ENCODE peak calls at places on chromosomes 16 and 17, in nine cellular contexts. L is colonic mucosa; G is endodermal cell; H is OCI-LY7; A is sigmoid colon; I is uterus; F is CD8-positive, alpha-beta T cell; C is vagina; P is ascending aorta. J is an unnamed sample. For H3K4me1 and H3K36me3, the result is how much of the 10 kb centered on the place peaks cover.

GRCh38 chr17:45951403-45951802 is 47.6 kb upstream of the STH start:
- DNase-seq in I (no peak), C (no peak), F (no peak), G (no peak), H (no peak), A (peak), L (no peak), P (no peak), J (no peak)

GRCh38 chr17:80347536-80347935 is 67.4 kb upstream of the ENDOV start:
- DNase-seq in I (no peak), G (no peak), L (no peak), C (no peak), H (no peak), A (no peak), P (no peak), F (no peak), J (no peak)

GRCh38 chr16:67030221-67030962 is 1.4 kb downstream of the CBFB start:
- DNase-seq in I (no peak), F (no peak), G (no peak), L (no peak), H (peak), P (peak), C (no peak), A (peak), J (peak)

GRCh38 chr17:8885968-8886674 is 18.6 kb upstream of the PIK3R6 start:
- DNase-seq in I (no peak), G (no peak), P (no peak), A (no peak), H (no peak), C (no peak), L (peak), F (no peak), J (no peak)

GRCh38 chr16:54934536-54935410 is 4.1 kb downstream of the IRX5 start:
- DNase-seq in I (no peak), P (no peak), L (no peak), F (no peak), H (no peak), A (no peak), G (peak), C (no peak), J (no peak)

GRCh38 chr17:65559802-65560627 is 1.4 kb downstream of the AXIN2 start:
- DNase-seq in I (peak), L (peak), H (peak), C (no peak), P (no peak), F (peak), G (peak), A (no peak), J (peak)

GRCh38 chr17:55458287-55458900 is 36.8 kb upstream of the MMD start:
- DNase-seq in L (no peak), A (no peak), F (no peak), I (no peak), H (no peak), C (no peak), G (no peak), P (no peak), J (no peak)

GRCh38 chr17:8836821-8837426 is 30.6 kb downstream of the PIK3R6 start:
- DNase-seq in L (peak), H (no peak), F (no peak), P (peak), I (no peak), C (peak), G (no peak), A (peak), J (no peak)

GRCh38 chr16:88523381-88524159 is 46.6 kb upstream of the ZC3H18 start:
- DNase-seq in H (no peak), I (no peak), P (no peak), G (no peak), L (no peak), F (no peak), A (no peak), C (no peak), J (no peak)

GRCh38 chr17:38687291-38687690 is 12.5 kb upstream of the EPOP start:
- DNase-seq in H (no peak), P (no peak), A (no peak), I (no peak), F (no peak), G (no peak), L (no peak), C (no peak), J (no peak)

GRCh38 chr16:24499193-24499814 is 40.1 kb upstream of the RBBP6 start:
- DNase-seq in I (no peak), F (no peak), P (no peak), G (peak), C (no peak), L (peak), A (no peak), H (peak), J (peak)

GRCh38 chr17:10775058-10775457 is 28.8 kb downstream of the TMEM238L start:
- DNase-seq in A (peak), G (peak), F (no peak), P (no peak), C (no peak), I (no peak), H (no peak), L (peak), J (no peak)

GRCh38 chr16:19841184-19841583 is 43.5 kb downstream of the GPRC5B start:
- DNase-seq in A (no peak), G (no peak), H (no peak), C (no peak), I (no peak), P (no peak), L (no peak), F (no peak), J (no peak)

GRCh38 chr17:48563867-48564199 is 14.3 kb downstream of the HOXB4 start:
- DNase-seq in C (no peak), A (no peak), I (no peak), F (no peak), H (no peak), G (no peak), P (no peak), L (no peak), J (no peak)

GRCh38 chr17:3750926-3751325 is 27.2 kb downstream of the HASPIN start:
- DNase-seq in C (no peak), G (no peak), H (no peak), F (peak), A (no peak), L (no peak), P (no peak), I (no peak), J (no peak)

GRCh38 chr17:63335818-63336217 is 110.3 kb downstream of the CYB561 start:
- DNase-seq in C (no peak), G (no peak), P (no peak), A (no peak), L (no peak), F (no peak), I (no peak), H (no peak), J (no peak)

GRCh38 chr17:65359016-65359415 is 202.4 kb downstream of the AXIN2 start:
- DNase-seq in I (no peak), A (no peak), L (no peak), F (no peak), P (no peak), C (no peak), H (no peak), G (no peak), J (no peak)

GRCh38 chr16:2856686-2857450 is 1.1 kb downstream of the PRSS22 start:
- DNase-seq in G (no peak), C (no peak), H (no peak), L (no peak), A (no peak), I (no peak), P (no peak), F (no peak), J (no peak)

GRCh38 chr16:2952679-2953078 is 11.4 kb upstream of the KREMEN2 start:
- DNase-seq in L (no peak), C (no peak), A (no peak), I (no peak), P (no peak), H (no peak), G (peak), F (no peak), J (no peak)

GRCh38 chr16:88084881-88085280 is 133.6 kb downstream of the BANP start:
- DNase-seq in I (no peak), F (no peak), A (no peak), P (no peak), H (no peak), L (no peak), G (no peak), C (no peak), J (no peak)

GRCh38 chr17:4593021-4593797 is 8.9 kb downstream of the SMTNL2 start:
- DNase-seq in P (no peak), G (no peak), C (no peak), A (no peak), H (no peak), F (no peak), I (no peak), L (no peak), J (no peak)

GRCh38 chr16:57373117-57373947 is 1.0 kb downstream of the CX3CL1 start:
- DNase-seq in C (no peak), F (no peak), L (no peak), A (no peak), G (no peak), I (no peak), H (no peak), P (no peak), J (no peak)

GRCh38 chr17:48645639-48646182 is 19.6 kb upstream of the HOXB9 start:
- DNase-seq in H (no peak), F (no peak), C (no peak), A (no peak), L (peak), I (no peak), P (no peak), G (no peak), J (no peak)

GRCh38 chr16:74725641-74726040 is 25.0 kb upstream of the MLKL start:
- DNase-seq in I (no peak), A (no peak), L (no peak), P (no peak), H (no peak), G (no peak), F (no peak), C (no peak), J (no peak)

GRCh38 chr17:9226794-9227135 is 205.5 kb downstream of the NTN1 start:
- DNase-seq in L (no peak), F (no peak), P (no peak), C (no peak), I (no peak), A (peak), G (peak), H (no peak), J (no peak)

GRCh38 chr17:20970329-20970728 is 72.5 kb downstream of the USP22 start:
- DNase-seq in G (no peak), C (no peak), F (no peak), I (no peak), L (no peak), P (no peak), H (no peak), A (no peak), J (no peak)

GRCh38 chr17:66397486-66397885 is 95.1 kb downstream of the PRKCA start:
- DNase-seq in L (no peak), G (no peak), C (no peak), I (no peak), F (no peak), A (no peak), P (no peak), H (no peak), J (no peak)

GRCh38 chr16:23523321-23523720 is 13.0 kb upstream of the GGA2 start:
- DNase-seq in A (no peak), H (no peak), G (no peak), P (no peak), F (no peak), I (no peak), C (no peak), L (no peak), J (no peak)

GRCh38 chr16:88875703-88876234 is 9.3 kb upstream of the PABPN1L start:
- DNase-seq in A (no peak), G (no peak), L (no peak), F (no peak), I (no peak), C (no peak), H (no peak), P (no peak), J (no peak)

GRCh38 chr17:66441012-66441703 is 138.7 kb downstream of the PRKCA start:
- DNase-seq in A (no peak), C (no peak), P (no peak), L (no peak), H (peak), G (no peak), F (no peak), I (no peak), J (no peak)

GRCh38 chr16:14301150-14302030 is 230.3 kb downstream of the MRTFB start:
- DNase-seq in I (peak), G (peak), H (no peak), L (peak), P (no peak), A (peak), C (no peak), F (no peak), J (no peak)

GRCh38 chr17:48835971-48836370 is 5.1 kb downstream of the CALCOCO2 start:
- DNase-seq in G (no peak), H (no peak), I (no peak), L (no peak), A (no peak), C (no peak), F (no peak), P (no peak), J (no peak)

GRCh38 chr17:44375196-44376017 is 11.8 kb upstream of the FAM171A2 start:
- DNase-seq in C (no peak), L (no peak), F (no peak), H (no peak), G (peak), A (no peak), P (no peak), I (no peak), J (no peak)

GRCh38 chr17:69179227-69179952 is 37.7 kb upstream of the ABCA6 start:
- DNase-seq in G (no peak), F (no peak), A (no peak), I (no peak), P (no peak), L (no peak), C (no peak), H (no peak), J (no peak)

GRCh38 chr17:54505404-54505803 is 395.2 kb upstream of the TOM1L1 start:
- DNase-seq in I (no peak), L (no peak), G (no peak), C (no peak), F (no peak), P (no peak), H (no peak), A (no peak), J (no peak)

GRCh38 chr16:62036101-62036806 is at the start of gene CDH8:
- DNase-seq in P (peak), F (no peak), L (no peak), C (no peak), A (no peak), G (peak), I (no peak), H (no peak), J (no peak)

GRCh38 chr17:27807567-27808470 is 7.5 kb upstream of the NOS2 start:
- DNase-seq in C (no peak), I (no peak), A (no peak), P (no peak), L (peak), G (peak), H (peak), F (peak), J (no peak)

GRCh38 chr16:89407282-89407924 is 83.0 kb downstream of the ANKRD11 start:
- DNase-seq in G (no peak), A (no peak), I (no peak), C (no peak), P (no peak), F (no peak), L (no peak), H (no peak), J (no peak)

GRCh38 chr16:74626741-74627416 is 20.0 kb upstream of the GLG1 start:
- DNase-seq in C (no peak), G (no peak), I (no peak), A (no peak), L (no peak), F (no peak), P (no peak), H (no peak), J (no peak)

DNA sequence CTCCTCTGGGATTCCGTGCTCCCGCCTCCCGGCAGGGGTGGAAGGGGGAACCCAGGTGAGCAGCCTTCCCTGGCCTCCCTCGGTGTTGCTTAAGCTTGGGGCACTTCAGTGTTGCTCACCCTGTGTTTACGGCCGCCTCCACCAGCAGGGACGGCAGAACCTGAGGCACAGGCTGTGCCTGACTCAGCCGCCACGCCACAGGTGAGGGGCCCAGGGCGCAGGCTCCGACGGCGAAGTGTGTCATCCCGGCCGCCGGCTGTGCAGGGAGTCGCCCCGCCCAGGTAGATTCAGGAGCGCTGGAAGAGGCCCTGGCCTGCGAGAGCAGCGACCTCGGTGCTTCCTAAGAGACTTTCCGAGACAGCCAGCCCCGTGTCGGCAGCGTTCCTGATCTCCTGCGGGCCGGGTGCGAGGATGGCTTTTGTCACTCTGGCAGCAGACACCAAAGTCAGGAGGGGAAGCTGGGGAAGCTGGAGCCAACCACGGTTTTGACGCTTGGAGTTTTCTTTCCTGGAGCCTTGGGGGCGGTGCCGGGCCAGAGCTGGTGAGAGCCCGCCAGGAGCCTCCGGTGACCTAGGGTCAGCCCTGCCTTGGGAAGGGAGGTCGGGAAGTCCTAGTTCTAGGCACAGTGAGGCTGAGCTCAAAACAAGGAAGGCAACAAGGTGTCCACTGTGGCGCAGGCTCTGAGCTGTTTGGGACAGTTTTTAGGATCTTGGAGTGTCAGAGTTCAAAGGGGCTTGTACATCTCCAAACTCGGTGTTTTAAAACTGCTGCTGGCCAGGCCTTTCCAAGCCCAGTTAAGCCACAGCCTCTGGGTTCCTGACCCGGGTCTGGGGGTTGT is 2.1 kb downstream of the GSE1 start:
- DNase-seq in I (no peak), C (no peak), G (peak), H (no peak), L (peak), P (no peak), F (peak), A (no peak), J (peak)
- H3K4me3 ChIP-seq in I (no peak), C (peak), G (peak), H (peak), L (peak), P (peak), F (peak), A (no peak), J (peak)

GRCh38 chr16:68370921-68371651 is 60.3 kb downstream of the PRMT7 start:
- DNase-seq in F (peak), C (no peak), A (no peak), H (peak), G (no peak), I (no peak), P (no peak), L (no peak), J (no peak)
- H3K4me1 ChIP-seq in F (half or more), C (under half), A (under half), H (under half), G (under half), I (under half), P (under half), L (under half), J (under half)

DNA sequence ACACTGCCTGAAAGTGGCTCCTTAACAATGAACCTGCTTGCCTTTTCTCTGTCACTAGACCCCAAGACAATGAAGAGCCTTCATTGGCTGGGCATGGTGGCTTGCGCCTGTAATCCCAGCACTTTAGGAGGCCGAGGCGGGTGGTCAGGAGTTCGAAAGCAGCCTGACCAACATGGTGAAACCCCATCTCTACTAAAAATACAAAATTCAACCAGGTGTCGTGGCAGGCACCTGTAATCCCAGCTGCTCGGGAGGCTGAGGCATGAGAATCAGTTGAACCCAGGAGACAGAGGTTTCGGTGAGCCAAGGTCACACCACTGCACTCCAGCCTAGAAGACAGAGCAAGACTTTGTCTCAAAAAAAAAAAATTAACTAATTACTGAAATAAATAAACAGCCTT is 45.3 kb upstream of the SEC14L1 start:
- DNase-seq in F (no peak), A (no peak), H (no peak), C (no peak), L (no peak), I (no peak), P (no peak), G (no peak), J (no peak)
- H3K36me3 ChIP-seq in F (under half), A (under half), H (half or more), C (under half), L (under half), I (under half), P (under half), G (under half), J (half or more)

DNA sequence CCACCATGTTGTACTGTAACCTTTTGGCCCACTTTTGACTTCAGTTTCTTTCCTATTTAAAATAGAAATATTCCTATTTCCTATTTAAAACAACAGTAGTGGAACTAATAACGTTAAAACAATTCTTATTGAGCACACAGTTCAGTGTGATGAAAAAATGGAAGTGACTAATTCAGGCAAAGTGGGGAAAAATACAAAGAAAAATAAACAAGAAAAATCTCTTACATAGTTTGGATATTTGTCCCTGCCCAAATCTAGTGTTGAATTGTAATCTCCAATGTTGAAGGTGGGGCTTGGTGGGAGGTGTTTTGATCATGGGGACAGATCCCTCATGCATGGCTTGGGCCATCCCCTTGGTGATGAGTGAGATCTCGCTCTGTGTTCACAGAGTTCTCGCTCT is 198.1 kb upstream of the CPHXL start:
- DNase-seq in L (no peak), F (no peak), H (no peak), I (no peak), A (no peak), C (no peak), G (no peak), P (no peak), J (no peak)
- H3K4me3 ChIP-seq in L (no peak), F (no peak), H (no peak), I (no peak), A (no peak), C (no peak), G (no peak), P (no peak), J (no peak)

DNA sequence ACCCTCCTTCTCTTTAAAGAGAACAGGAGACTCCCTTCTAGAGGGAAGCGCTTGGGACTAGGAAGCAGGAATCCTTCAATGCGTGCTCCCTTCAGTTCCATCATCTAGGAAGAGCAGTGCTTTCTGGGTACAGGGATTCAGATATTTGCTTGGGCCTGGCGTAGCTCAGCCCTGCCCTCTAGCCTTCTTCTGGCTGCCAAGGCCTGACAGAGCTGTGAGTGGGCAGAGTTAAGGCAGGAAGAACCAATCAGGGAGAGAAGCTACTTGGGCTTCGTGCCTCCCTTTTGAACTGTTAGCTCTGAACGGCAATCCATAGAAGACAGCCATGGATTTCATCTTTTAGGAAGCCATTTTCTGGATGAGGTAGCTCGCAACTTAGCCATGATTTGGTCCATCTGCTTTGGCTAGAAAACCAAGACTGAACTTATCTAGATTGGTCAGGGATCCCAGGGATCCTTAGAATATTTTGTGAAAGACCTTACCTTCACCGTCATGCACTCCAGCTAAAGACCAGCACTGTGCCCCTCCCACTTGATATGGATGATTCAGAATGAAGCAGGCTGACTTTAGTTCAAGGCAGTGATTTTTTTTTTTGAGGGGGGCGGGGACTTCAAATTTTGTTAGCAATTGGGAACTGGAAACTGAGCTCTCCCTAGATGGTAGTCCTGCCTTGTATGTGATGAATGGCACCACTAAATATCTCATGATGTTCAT is 2.5 kb upstream of the CORO6 start:
- DNase-seq in F (no peak), C (no peak), P (no peak), G (peak), I (no peak), A (peak), H (no peak), L (no peak), J (no peak)
- H3K4me1 ChIP-seq in F (under half), C (under half), P (under half), G (under half), I (under half), A (under half), H (under half), L (under half), J (under half)

J was measured in HAP-1.